ENCODE peak calls at places on chromosome 20, in six cellular contexts. One of them, this sample, is unnamed.

GRCh38 chr20:19375301-19375885 is 163.0 kb downstream of the SLC24A3 start:
- DNase-seq in GF-D8: no peak
- DNase-seq in ELF-1: no peak
- DNase-seq in renal cortical epithelial cell: no peak
- DNase-seq in effector memory CD4-positive, alpha-beta T cell: no peak
- DNase-seq in GM23248: no peak
- DNase-seq in this sample: no peak

GRCh38 chr20:50834599-50835005 is 39.7 kb downstream of the BCAS4 start:
- DNase-seq in renal cortical epithelial cell: no peak
- DNase-seq in GM23248: peak
- DNase-seq in effector memory CD4-positive, alpha-beta T cell: no peak
- DNase-seq in GF-D8: no peak
- DNase-seq in ELF-1: no peak
- DNase-seq in this sample: no peak

GRCh38 chr20:53021934-53022333 is 49.8 kb downstream of the TSHZ2 start:
- DNase-seq in ELF-1: no peak
- DNase-seq in effector memory CD4-positive, alpha-beta T cell: no peak
- DNase-seq in GM23248: peak
- DNase-seq in renal cortical epithelial cell: no peak
- DNase-seq in GF-D8: no peak
- DNase-seq in this sample: no peak

GRCh38 chr20:57398231-57398821 is 7.1 kb downstream of the RBM38 start:
- DNase-seq in renal cortical epithelial cell: no peak
- DNase-seq in effector memory CD4-positive, alpha-beta T cell: peak
- DNase-seq in ELF-1: no peak
- DNase-seq in GF-D8: peak
- DNase-seq in GM23248: no peak
- DNase-seq in this sample: no peak

GRCh38 chr20:49694450-49695071 is 19.1 kb downstream of the B4GALT5 start:
- DNase-seq in effector memory CD4-positive, alpha-beta T cell: no peak
- DNase-seq in ELF-1: peak
- DNase-seq in GF-D8: no peak
- DNase-seq in GM23248: no peak
- DNase-seq in renal cortical epithelial cell: no peak
- DNase-seq in this sample: no peak

GRCh38 chr20:57402206-57403125 is 11.3 kb downstream of the RBM38 start:
- DNase-seq in effector memory CD4-positive, alpha-beta T cell: no peak
- DNase-seq in ELF-1: no peak
- DNase-seq in GF-D8: no peak
- DNase-seq in renal cortical epithelial cell: no peak
- DNase-seq in GM23248: no peak
- DNase-seq in this sample: no peak

GRCh38 chr20:19735446-19735845 is 22.6 kb upstream of the RIN2 start:
- DNase-seq in GF-D8: no peak
- DNase-seq in effector memory CD4-positive, alpha-beta T cell: no peak
- DNase-seq in ELF-1: peak
- DNase-seq in GM23248: peak
- DNase-seq in renal cortical epithelial cell: peak
- DNase-seq in this sample: peak

GRCh38 chr20:19407731-19408130 is 195.3 kb downstream of the SLC24A3 start:
- DNase-seq in GF-D8: no peak
- DNase-seq in GM23248: no peak
- DNase-seq in renal cortical epithelial cell: peak
- DNase-seq in ELF-1: peak
- DNase-seq in effector memory CD4-positive, alpha-beta T cell: no peak
- DNase-seq in this sample: no peak

GRCh38 chr20:5990946-5991345 is 40.5 kb downstream of the MCM8 start:
- DNase-seq in GM23248: no peak
- DNase-seq in GF-D8: no peak
- DNase-seq in ELF-1: no peak
- DNase-seq in renal cortical epithelial cell: peak
- DNase-seq in effector memory CD4-positive, alpha-beta T cell: no peak
- DNase-seq in this sample: no peak

GRCh38 chr20:24382775-24383174 is 86.7 kb upstream of the SYNDIG1 start:
- DNase-seq in GM23248: no peak
- DNase-seq in effector memory CD4-positive, alpha-beta T cell: no peak
- DNase-seq in ELF-1: no peak
- DNase-seq in GF-D8: no peak
- DNase-seq in renal cortical epithelial cell: no peak
- DNase-seq in this sample: no peak

GRCh38 chr20:4344660-4345059 is 329.3 kb upstream of the RNF24 start:
- DNase-seq in ELF-1: no peak
- DNase-seq in GM23248: no peak
- DNase-seq in renal cortical epithelial cell: no peak
- DNase-seq in GF-D8: no peak
- DNase-seq in effector memory CD4-positive, alpha-beta T cell: no peak
- DNase-seq in this sample: no peak

GRCh38 chr20:25024171-25024570 is 31.6 kb upstream of the APMAP start:
- DNase-seq in renal cortical epithelial cell: no peak
- DNase-seq in GF-D8: no peak
- DNase-seq in ELF-1: no peak
- DNase-seq in effector memory CD4-positive, alpha-beta T cell: no peak
- DNase-seq in GM23248: no peak
- DNase-seq in this sample: no peak

GRCh38 chr20:23188377-23189169 is 102.4 kb upstream of the CD93 start:
- DNase-seq in GF-D8: no peak
- DNase-seq in renal cortical epithelial cell: no peak
- DNase-seq in GM23248: no peak
- DNase-seq in ELF-1: no peak
- DNase-seq in effector memory CD4-positive, alpha-beta T cell: no peak
- DNase-seq in this sample: no peak

GRCh38 chr20:23083553-23084220 is 2.4 kb downstream of the CD93 start:
- DNase-seq in GF-D8: no peak
- DNase-seq in GM23248: no peak
- DNase-seq in ELF-1: no peak
- DNase-seq in renal cortical epithelial cell: no peak
- DNase-seq in effector memory CD4-positive, alpha-beta T cell: no peak
- DNase-seq in this sample: no peak

GRCh38 chr20:18202966-18203365 is 65.3 kb downstream of the KAT14 start:
- DNase-seq in GM23248: no peak
- DNase-seq in renal cortical epithelial cell: no peak
- DNase-seq in GF-D8: no peak
- DNase-seq in ELF-1: no peak
- DNase-seq in effector memory CD4-positive, alpha-beta T cell: no peak
- DNase-seq in this sample: no peak

GRCh38 chr20:63955846-63956663 is at the start of gene UCKL1:
- DNase-seq in GF-D8: peak
- DNase-seq in effector memory CD4-positive, alpha-beta T cell: peak
- DNase-seq in GM23248: peak
- DNase-seq in renal cortical epithelial cell: peak
- DNase-seq in ELF-1: peak
- DNase-seq in this sample: peak

GRCh38 chr20:56429496-56429895 is 17.4 kb downstream of the CASS4 start:
- DNase-seq in effector memory CD4-positive, alpha-beta T cell: no peak
- DNase-seq in renal cortical epithelial cell: peak
- DNase-seq in GM23248: peak
- DNase-seq in ELF-1: no peak
- DNase-seq in GF-D8: peak
- DNase-seq in this sample: peak

GRCh38 chr20:39190666-39191570 is 228.8 kb downstream of the DHX35 start:
- DNase-seq in ELF-1: peak
- DNase-seq in GM23248: peak
- DNase-seq in renal cortical epithelial cell: peak
- DNase-seq in GF-D8: no peak
- DNase-seq in effector memory CD4-positive, alpha-beta T cell: no peak
- DNase-seq in this sample: peak

GRCh38 chr20:34581341-34582189 is 23.0 kb downstream of the MAP1LC3A start:
- DNase-seq in ELF-1: peak
- DNase-seq in effector memory CD4-positive, alpha-beta T cell: no peak
- DNase-seq in GM23248: peak
- DNase-seq in GF-D8: no peak
- DNase-seq in renal cortical epithelial cell: peak
- DNase-seq in this sample: peak

GRCh38 chr20:21323640-21324039 is 20.5 kb downstream of the XRN2 start:
- DNase-seq in effector memory CD4-positive, alpha-beta T cell: no peak
- DNase-seq in GF-D8: no peak
- DNase-seq in renal cortical epithelial cell: peak
- DNase-seq in GM23248: peak
- DNase-seq in ELF-1: no peak
- DNase-seq in this sample: peak

GRCh38 chr20:41321003-41321402 is 3.5 kb upstream of the ZHX3 start:
- DNase-seq in GF-D8: peak
- DNase-seq in GM23248: no peak
- DNase-seq in effector memory CD4-positive, alpha-beta T cell: no peak
- DNase-seq in ELF-1: no peak
- DNase-seq in renal cortical epithelial cell: no peak
- DNase-seq in this sample: no peak

GRCh38 chr20:38412877-38413577 is 22.1 kb downstream of the SNHG17 start:
- DNase-seq in renal cortical epithelial cell: no peak
- DNase-seq in effector memory CD4-positive, alpha-beta T cell: no peak
- DNase-seq in GM23248: peak
- DNase-seq in GF-D8: no peak
- DNase-seq in ELF-1: no peak
- DNase-seq in this sample: no peak

GRCh38 chr20:63775096-63775978 is 35.8 kb downstream of the SLC2A4RG start:
- DNase-seq in effector memory CD4-positive, alpha-beta T cell: no peak
- DNase-seq in renal cortical epithelial cell: no peak
- DNase-seq in GF-D8: no peak
- DNase-seq in ELF-1: peak
- DNase-seq in GM23248: peak
- DNase-seq in this sample: no peak

GRCh38 chr20:44625361-44625760 is 26.1 kb downstream of the ADA start:
- DNase-seq in effector memory CD4-positive, alpha-beta T cell: no peak
- DNase-seq in GF-D8: no peak
- DNase-seq in renal cortical epithelial cell: no peak
- DNase-seq in ELF-1: no peak
- DNase-seq in GM23248: no peak
- DNase-seq in this sample: no peak

GRCh38 chr20:58550661-58551060 is 35.5 kb upstream of the APCDD1L start:
- DNase-seq in GM23248: peak
- DNase-seq in GF-D8: no peak
- DNase-seq in effector memory CD4-positive, alpha-beta T cell: no peak
- DNase-seq in ELF-1: no peak
- DNase-seq in renal cortical epithelial cell: no peak
- DNase-seq in this sample: peak

GRCh38 chr20:19903168-19903676 is 113.9 kb upstream of the NAA20 start:
- DNase-seq in effector memory CD4-positive, alpha-beta T cell: no peak
- DNase-seq in ELF-1: peak
- DNase-seq in GF-D8: peak
- DNase-seq in renal cortical epithelial cell: no peak
- DNase-seq in GM23248: no peak
- DNase-seq in this sample: no peak

GRCh38 chr20:59434950-59435349 is 134.5 kb downstream of the EDN3 start:
- DNase-seq in ELF-1: no peak
- DNase-seq in GM23248: no peak
- DNase-seq in GF-D8: no peak
- DNase-seq in renal cortical epithelial cell: no peak
- DNase-seq in effector memory CD4-positive, alpha-beta T cell: no peak
- DNase-seq in this sample: no peak

GRCh38 chr20:23548408-23548807 is 19.9 kb downstream of the CST9L start:
- DNase-seq in GF-D8: no peak
- DNase-seq in ELF-1: no peak
- DNase-seq in effector memory CD4-positive, alpha-beta T cell: no peak
- DNase-seq in renal cortical epithelial cell: no peak
- DNase-seq in GM23248: no peak
- DNase-seq in this sample: no peak

GRCh38 chr20:35226775-35227681 is 538 bp downstream of the MMP24 start:
- DNase-seq in GF-D8: no peak
- DNase-seq in effector memory CD4-positive, alpha-beta T cell: no peak
- DNase-seq in ELF-1: peak
- DNase-seq in GM23248: peak
- DNase-seq in renal cortical epithelial cell: peak
- DNase-seq in this sample: peak

GRCh38 chr20:43238833-43239232 is 49.1 kb upstream of the PTPRT start:
- DNase-seq in GF-D8: no peak
- DNase-seq in GM23248: no peak
- DNase-seq in ELF-1: peak
- DNase-seq in renal cortical epithelial cell: no peak
- DNase-seq in effector memory CD4-positive, alpha-beta T cell: no peak
- DNase-seq in this sample: no peak

GRCh38 chr20:38094373-38094775 is 60.8 kb downstream of the RPRD1B start:
- DNase-seq in GM23248: peak
- DNase-seq in effector memory CD4-positive, alpha-beta T cell: no peak
- DNase-seq in GF-D8: peak
- DNase-seq in renal cortical epithelial cell: peak
- DNase-seq in ELF-1: no peak
- DNase-seq in this sample: no peak

GRCh38 chr20:1994627-1995026 is 769 bp upstream of the PDYN start:
- DNase-seq in renal cortical epithelial cell: no peak
- DNase-seq in GF-D8: no peak
- DNase-seq in GM23248: peak
- DNase-seq in ELF-1: no peak
- DNase-seq in effector memory CD4-positive, alpha-beta T cell: no peak
- DNase-seq in this sample: no peak

GRCh38 chr20:24450646-24451376 is 18.6 kb upstream of the SYNDIG1 start:
- DNase-seq in renal cortical epithelial cell: no peak
- DNase-seq in GM23248: no peak
- DNase-seq in effector memory CD4-positive, alpha-beta T cell: no peak
- DNase-seq in GF-D8: no peak
- DNase-seq in ELF-1: no peak
- DNase-seq in this sample: no peak

GRCh38 chr20:33707668-33708067 is 12.4 kb downstream of the PXMP4 start:
- DNase-seq in renal cortical epithelial cell: no peak
- DNase-seq in GF-D8: no peak
- DNase-seq in GM23248: no peak
- DNase-seq in effector memory CD4-positive, alpha-beta T cell: no peak
- DNase-seq in ELF-1: no peak
- DNase-seq in this sample: no peak

GRCh38 chr20:47610247-47610944 is 108.7 kb downstream of the NCOA3 start:
- DNase-seq in GM23248: peak
- DNase-seq in GF-D8: peak
- DNase-seq in renal cortical epithelial cell: peak
- DNase-seq in ELF-1: no peak
- DNase-seq in effector memory CD4-positive, alpha-beta T cell: peak
- DNase-seq in this sample: peak

This sample was measured in kidney glomerular epithelial cell.